ENCODE peak calls at places on chromosomes 2 and 18, in six cellular contexts. B is HepG2, M is A549, X is GM12878, J is K562, P is IMR-90. U is an unnamed sample.

GRCh38 chr2:181626671-181627070 is 30.2 kb downstream of the CERKL start:
- DNase-seq in M (no peak), P (no peak), X (no peak), B (no peak), J (no peak), U (no peak)

GRCh38 chr2:83730258-83730657 is 728.8 kb downstream of the SUCLG1 start:
- DNase-seq in M (no peak), J (no peak), P (no peak), B (no peak), X (no peak), U (no peak)

GRCh38 chr2:38239452-38239851 is 137.6 kb downstream of the ATL2 start:
- DNase-seq in X (no peak), P (no peak), B (no peak), J (no peak), M (no peak), U (no peak)

GRCh38 chr18:41938445-41938844 is 16.6 kb upstream of the PIK3C3 start:
- DNase-seq in J (peak), X (no peak), M (peak), P (peak), B (no peak), U (no peak)

GRCh38 chr2:56448999-56449431 is 265.2 kb downstream of the CCDC85A start:
- DNase-seq in P (no peak), X (no peak), J (no peak), M (peak), B (peak), U (no peak)

GRCh38 chr2:44547713-44548112 is 186.0 kb downstream of the CAMKMT start:
- DNase-seq in B (no peak), X (no peak), P (no peak), J (peak), M (no peak), U (no peak)

GRCh38 chr2:199861116-199861774 is 10.3 kb upstream of the FTCDNL1 start:
- DNase-seq in P (peak), J (peak), B (peak), M (peak), X (no peak), U (no peak)

GRCh38 chr2:20663196-20664070 is 3.5 kb upstream of the GDF7 start:
- DNase-seq in X (no peak), P (no peak), M (no peak), J (no peak), B (no peak), U (no peak)

GRCh38 chr2:54593249-54593648 is 130.2 kb upstream of the EML6 start:
- DNase-seq in J (no peak), X (no peak), B (no peak), M (no peak), P (no peak), U (no peak)

GRCh38 chr18:74836296-74837139 is 238.8 kb downstream of the ZNF407 start:
- DNase-seq in M (peak), B (peak), X (no peak), P (peak), J (no peak), U (no peak)

GRCh38 chr2:217905906-217906305 is 96.9 kb downstream of the TNS1 start:
- DNase-seq in B (no peak), M (no peak), P (no peak), J (no peak), X (no peak), U (no peak)

GRCh38 chr2:158726906-158727592 is 68.1 kb upstream of the DAPL1 start:
- DNase-seq in X (no peak), P (no peak), M (no peak), J (no peak), B (peak), U (no peak)

GRCh38 chr2:3465844-3466481 is 53.4 kb downstream of the ADI1 start:
- DNase-seq in J (no peak), P (peak), B (peak), X (no peak), M (peak), U (no peak)

GRCh38 chr2:143674055-143674454 is 544.8 kb downstream of the ARHGAP15 start:
- DNase-seq in X (no peak), M (no peak), B (no peak), P (no peak), J (no peak), U (no peak)

GRCh38 chr2:53575606-53576360 is 191.8 kb upstream of the CHAC2 start:
- DNase-seq in P (peak), M (no peak), J (no peak), X (no peak), B (no peak), U (no peak)

DNA sequence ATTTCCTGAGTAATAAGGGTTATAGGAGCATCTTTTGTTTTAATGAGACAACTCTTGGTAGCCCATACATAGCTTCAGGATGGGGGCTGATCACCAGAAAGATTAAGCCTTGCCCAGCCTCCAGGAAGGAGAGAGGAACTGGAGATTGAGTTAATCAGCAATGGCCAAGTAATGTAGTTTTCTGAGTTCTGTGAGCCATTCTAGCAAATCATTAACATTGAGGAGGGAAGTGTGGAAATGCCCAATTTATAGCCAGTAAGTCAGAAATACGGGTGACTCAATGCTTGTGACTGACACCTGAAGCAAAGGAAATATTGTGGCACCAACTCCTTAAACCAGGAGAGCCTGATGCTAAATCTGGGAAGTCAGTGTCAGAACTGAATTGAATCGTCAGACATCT is 205.1 kb upstream of the SRD5A2 start:
- DNase-seq in J (no peak), X (peak), B (no peak), M (peak), P (no peak), U (no peak)
- TF ChIP-seq BHLHE40 in J (no peak), X (no peak), B (no peak), M (no peak), P (no peak), U (no peak)

DNA sequence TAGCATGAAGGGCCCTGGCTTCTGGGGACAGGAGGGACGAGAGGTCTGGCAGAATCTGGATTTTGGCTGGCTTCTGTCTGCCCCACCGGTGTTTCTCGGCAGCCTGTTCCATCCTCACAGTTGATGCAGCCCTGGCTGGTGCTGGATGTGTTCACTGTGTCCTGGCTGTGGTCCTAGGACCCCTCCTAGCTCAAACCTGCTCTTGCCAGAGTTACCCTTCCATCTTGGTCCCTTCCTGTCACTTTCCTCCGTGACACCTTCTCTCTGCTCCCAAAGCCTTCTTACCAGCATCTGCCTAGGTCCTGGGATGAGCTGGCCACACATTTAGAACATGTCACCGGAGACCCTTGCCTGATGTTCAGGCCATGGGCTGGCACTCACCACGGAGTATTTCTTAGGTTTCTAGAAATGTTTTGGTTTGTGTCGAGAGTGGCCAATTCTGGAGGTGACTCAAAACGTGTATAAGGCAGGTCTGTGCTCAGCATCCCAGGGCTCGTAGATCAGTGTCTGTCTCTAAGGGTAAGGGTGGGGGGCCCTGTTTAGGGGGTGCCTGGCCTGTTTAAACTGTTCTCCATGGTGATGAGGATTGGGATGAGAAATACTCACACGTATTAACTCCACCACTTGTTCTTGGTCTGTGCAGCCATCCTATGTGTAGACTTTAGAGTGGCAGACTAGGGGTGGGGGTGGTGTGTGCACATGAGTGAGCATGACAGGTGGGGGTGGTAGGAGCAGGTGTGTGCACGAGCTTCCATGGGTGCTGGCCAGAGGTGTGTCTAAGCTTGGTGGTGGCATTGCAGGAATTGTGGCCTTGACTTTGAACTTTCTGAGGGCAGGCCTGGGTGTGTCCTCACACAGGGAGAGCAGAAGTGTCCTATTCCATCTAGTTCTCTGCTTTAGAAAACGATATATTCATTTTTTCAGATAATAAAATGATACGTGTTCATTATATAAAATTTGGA is 162.7 kb downstream of the DYSF start:
- DNase-seq in P (no peak), J (no peak), M (no peak), B (no peak), X (no peak), U (no peak)
- TF ChIP-seq BHLHE40 in P (no peak), J (no peak), M (no peak), B (no peak), X (no peak), U (no peak)

DNA sequence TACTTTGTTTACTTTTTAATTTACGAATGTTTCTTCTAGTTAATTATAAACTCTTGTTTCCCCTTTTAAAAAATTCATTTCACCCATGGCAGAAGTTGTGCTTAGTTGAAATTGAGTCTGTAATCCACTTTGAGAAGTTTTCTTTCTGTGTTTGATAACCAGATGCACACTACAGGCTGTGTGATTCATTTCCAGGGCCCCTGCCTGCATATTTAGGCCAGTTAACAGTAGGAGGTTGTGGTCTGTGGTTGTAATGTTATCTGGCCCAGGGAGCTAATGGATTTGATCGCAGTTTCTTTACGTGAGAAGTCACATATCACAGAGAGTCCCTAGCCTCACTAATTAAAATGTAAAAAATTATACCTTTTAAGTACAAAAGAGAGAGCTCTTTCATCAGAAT is 3.3 kb downstream of the CDH7 start:
- DNase-seq in P (no peak), M (no peak), X (no peak), J (no peak), B (no peak), U (peak)
- TF ChIP-seq BHLHE40 in P (no peak), M (no peak), X (no peak), J (no peak), B (no peak), U (no peak)

DNA sequence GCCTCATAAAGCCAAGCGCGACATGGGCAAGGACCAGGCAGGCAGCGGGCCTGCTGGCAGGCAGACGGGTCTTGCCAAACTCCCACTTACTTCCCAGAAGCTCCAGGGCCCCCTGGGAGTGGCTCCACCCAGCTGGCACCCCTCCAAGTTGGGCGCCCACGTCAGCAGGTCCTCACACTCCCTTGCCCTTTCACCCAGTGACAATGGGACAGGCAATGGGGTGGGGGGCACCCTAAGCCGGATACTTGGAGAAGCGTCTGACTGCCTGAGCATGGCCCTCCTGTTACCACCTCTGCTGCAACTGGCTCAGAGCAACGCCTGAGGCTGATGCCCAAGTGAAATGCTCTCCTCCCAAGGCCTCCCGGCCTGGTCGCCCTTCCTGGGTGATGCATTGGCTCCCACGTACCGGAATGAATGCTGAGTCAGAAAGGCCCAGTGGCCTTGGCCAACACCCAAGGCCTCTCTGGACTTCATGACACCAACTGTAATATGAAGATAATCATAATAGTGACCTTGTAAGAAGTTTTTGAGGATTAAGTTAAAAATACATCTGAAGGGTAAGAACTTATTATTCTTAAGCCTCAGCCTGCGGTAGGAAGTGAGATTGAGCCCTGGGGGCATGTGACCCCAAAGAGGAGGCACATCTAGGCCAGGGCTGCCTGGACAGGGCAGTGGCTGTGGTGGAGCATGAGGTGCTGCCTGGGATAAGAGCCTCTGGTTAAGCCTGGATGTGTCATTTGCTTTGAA is 31.7 kb downstream of the KCNK3 start:
- DNase-seq in P (peak), J (peak), X (no peak), B (peak), M (peak), U (no peak)
- TF ChIP-seq BHLHE40 in P (no peak), J (no peak), X (no peak), B (no peak), M (no peak), U (no peak)

GRCh38 chr18:44924750-44925534 is 244.3 kb downstream of the SETBP1 start:
- DNase-seq in P (no peak), X (no peak), M (no peak), J (no peak), B (no peak), U (no peak)

GRCh38 chr18:44922968-44923367 is 242.3 kb downstream of the SETBP1 start:
- DNase-seq in B (no peak), X (no peak), P (no peak), J (no peak), M (no peak), U (no peak)

GRCh38 chr18:44921974-44922373 is 241.3 kb downstream of the SETBP1 start:
- DNase-seq in B (no peak), M (no peak), P (no peak), J (no peak), X (no peak), U (no peak)

DNA sequence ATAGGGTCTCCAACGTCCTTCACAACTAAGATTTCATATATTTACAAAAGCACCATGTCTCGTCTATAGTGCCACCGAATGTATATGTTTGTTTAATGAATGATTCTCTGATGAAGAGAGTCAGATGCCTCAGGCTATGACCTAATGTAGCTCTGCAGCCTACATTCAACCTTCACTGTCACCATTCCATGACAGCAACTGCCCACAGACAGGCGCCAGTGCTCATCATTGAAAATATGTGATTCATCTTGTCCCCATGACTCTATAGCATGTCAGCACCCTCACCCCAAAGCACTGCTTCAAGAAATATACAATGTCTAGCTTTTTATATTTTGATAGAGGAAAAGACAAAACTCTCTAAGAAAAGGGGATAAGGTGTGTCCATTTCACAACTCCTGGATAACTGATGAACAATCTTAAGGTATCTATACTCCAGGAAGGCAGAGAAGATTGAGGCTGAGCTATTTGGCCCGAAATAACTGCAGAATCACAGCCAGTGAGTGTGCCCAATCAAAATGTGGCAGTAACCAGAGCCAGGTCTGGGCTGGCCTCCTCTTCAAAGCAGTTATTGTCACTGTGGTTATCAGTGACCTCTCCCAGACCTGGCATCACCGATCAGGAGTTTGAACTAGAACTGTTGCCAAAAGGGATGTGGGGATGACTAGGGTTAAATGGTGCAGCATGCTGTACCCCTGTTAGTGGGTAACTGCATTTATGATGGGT is 246.6 kb downstream of the SETBP1 start:
- DNase-seq in M (no peak), J (no peak), P (no peak), B (no peak), X (no peak), U (no peak)
- TF ChIP-seq BHLHE40 in M (no peak), J (no peak), P (no peak), B (no peak), X (no peak), U (no peak)

GRCh38 chr2:36489296-36489695 is 108.7 kb downstream of the FEZ2 start:
- DNase-seq in X (no peak), B (no peak), M (peak), J (no peak), P (peak), U (no peak)
- TF ChIP-seq BHLHE40 in X (no peak), B (no peak), M (no peak), J (no peak), P (peak), U (no peak)

GRCh38 chr2:16763493-16763899 is 97.9 kb upstream of the CYRIA start:
- DNase-seq in J (no peak), M (peak), B (no peak), P (no peak), X (no peak), U (no peak)
- TF ChIP-seq BHLHE40 in J (no peak), M (no peak), B (no peak), P (no peak), X (no peak), U (no peak)